ENCODE peak calls at places on chromosomes 7 and 10, in seven cellular contexts. O is CD4-positive, alpha-beta T cell; M is AG09309; J is astrocyte; F is mammary epithelial cell; Q is astrocyte of the cerebellum; U is fibroblast of lung. S is an unnamed sample.

GRCh38 chr7:40829201-40829600 is 694.4 kb downstream of the SUGCT start:
- DNase-seq in J (no peak), F (no peak), U (no peak), O (no peak), M (no peak), Q (no peak), S (no peak)

GRCh38 chr7:22640269-22640668 is 86.7 kb upstream of the IL6 start:
- DNase-seq in Q (no peak), F (no peak), U (no peak), O (no peak), J (no peak), M (no peak), S (no peak)

GRCh38 chr10:17215782-17216122 is 12.3 kb upstream of the VIM start:
- DNase-seq in F (no peak), M (no peak), J (no peak), U (no peak), O (no peak), Q (no peak), S (no peak)

GRCh38 chr7:121372376-121373024 is 23.6 kb downstream of the FAM3C start:
- DNase-seq in U (peak), O (no peak), J (peak), M (no peak), F (no peak), Q (peak), S (no peak)

GRCh38 chr10:92573798-92574544 is at the start of gene IDE:
- DNase-seq in Q (peak), M (no peak), O (peak), J (peak), F (peak), U (peak), S (peak)

GRCh38 chr7:56121440-56121839 is 5.2 kb upstream of the NUPR2 start:
- DNase-seq in O (no peak), M (no peak), J (no peak), Q (no peak), U (no peak), F (no peak), S (no peak)

GRCh38 chr7:44980393-44981034 is 1.7 kb upstream of the MYO1G start:
- DNase-seq in U (peak), Q (no peak), F (no peak), O (no peak), M (peak), J (peak), S (no peak)

GRCh38 chr10:130013938-130014733 is 50.1 kb upstream of the EBF3 start:
- DNase-seq in J (no peak), O (no peak), U (no peak), M (no peak), F (no peak), Q (no peak), S (no peak)

GRCh38 chr10:1150638-1150955 is 94.4 kb downstream of the WDR37 start:
- DNase-seq in U (no peak), J (no peak), O (no peak), M (no peak), F (no peak), Q (no peak), S (no peak)

GRCh38 chr7:17608114-17608833 is 309.8 kb downstream of the AHR start:
- DNase-seq in O (no peak), M (no peak), F (peak), U (peak), Q (no peak), J (peak), S (no peak)

DNA sequence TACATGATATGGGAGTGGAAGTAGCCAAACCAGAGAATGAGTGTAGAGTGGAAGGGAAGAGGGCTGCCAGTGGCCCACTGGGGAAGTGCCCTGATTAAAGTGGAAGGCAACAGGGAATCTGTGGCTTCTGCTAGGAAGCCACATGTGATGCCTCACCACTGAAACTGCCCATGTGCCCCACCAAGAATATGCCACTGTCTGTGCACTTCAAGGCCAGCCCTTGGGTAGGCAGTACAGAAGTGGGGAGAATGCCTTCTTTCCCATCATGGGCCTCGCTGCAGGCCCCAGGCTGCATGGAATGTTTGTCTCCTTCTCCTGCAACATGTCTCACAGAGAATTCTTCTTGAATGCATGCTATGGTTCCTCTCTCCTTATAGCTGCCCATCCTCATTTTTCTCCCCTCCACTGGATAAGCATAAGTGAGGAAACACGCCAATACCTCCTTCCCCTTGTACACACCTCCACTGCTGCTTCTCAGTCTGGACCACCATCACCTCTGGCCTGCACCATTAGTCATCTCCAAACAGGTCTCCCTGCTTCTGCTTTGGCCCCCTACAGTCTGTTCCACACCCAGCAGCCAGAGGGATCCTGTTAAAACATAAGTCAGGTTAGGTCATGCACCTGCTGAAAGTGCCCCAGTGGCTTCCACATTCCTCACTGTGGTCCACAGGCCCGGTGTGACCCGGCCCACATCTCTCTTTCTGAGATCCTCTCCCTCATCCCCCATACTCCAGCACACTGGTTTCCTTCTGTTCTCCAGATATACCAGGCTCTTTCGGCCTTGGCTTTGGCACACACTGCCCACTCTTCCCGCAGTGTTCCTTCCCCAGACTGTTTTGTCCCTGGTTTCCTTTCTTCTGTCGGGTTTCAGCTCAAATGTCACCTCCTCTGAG is 37.1 kb downstream of the SNX10 start:
- DNase-seq in U (no peak), O (no peak), J (no peak), Q (no peak), F (no peak), M (no peak), S (no peak)
- TF ChIP-seq CTCF in U (no peak), O (no peak), J (no peak), Q (no peak), F (no peak), M (no peak), S (no peak)

DNA sequence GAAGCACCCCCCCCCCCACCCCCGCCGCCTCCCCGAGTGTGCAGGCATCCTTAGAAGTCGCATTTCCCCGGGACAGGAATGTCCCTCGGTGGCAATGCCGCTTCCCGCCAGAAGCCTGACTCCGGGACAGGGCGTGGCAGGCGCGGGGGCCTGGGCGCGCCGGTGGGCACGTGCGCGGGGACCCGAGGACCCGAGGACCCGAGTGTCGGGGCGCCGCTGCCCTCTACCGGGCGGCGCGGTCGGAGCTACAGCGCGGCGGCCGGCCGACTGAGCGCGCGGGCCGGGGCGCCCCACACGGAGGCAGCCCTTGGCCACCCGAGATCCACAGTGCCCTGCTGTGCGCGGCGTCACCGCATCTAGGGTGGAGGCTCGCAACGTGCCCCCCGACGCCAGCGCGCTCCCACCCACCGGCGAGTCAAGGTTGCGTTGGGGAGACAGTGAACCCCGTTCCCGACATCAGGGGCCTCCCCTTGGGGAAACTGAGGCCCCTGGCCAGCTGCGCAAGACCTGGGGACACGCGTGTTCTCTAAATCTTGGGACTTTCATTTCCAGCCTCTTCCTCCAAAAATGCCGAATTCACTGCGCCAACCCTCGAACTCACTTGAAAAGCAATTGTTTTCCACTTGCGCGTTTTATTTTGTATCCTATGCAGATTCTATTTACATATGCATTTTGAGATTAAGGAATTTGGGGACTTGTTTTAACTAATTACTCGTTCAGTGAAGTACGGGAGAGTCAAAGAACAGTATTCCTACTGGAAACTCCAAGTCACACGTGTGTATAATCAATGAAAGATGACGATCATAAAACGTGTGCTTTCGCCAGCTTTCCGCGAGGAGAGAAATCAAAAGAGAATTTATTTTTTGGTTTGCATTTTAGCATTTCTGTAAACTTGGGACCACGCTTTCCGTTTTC is 3.1 kb upstream of the CUX1 start:
- DNase-seq in Q (no peak), F (peak), M (no peak), O (no peak), J (no peak), U (peak), S (no peak)
- TF ChIP-seq CTCF in Q (peak), F (peak), M (peak), O (peak), J (no peak), U (peak), S (peak)

DNA sequence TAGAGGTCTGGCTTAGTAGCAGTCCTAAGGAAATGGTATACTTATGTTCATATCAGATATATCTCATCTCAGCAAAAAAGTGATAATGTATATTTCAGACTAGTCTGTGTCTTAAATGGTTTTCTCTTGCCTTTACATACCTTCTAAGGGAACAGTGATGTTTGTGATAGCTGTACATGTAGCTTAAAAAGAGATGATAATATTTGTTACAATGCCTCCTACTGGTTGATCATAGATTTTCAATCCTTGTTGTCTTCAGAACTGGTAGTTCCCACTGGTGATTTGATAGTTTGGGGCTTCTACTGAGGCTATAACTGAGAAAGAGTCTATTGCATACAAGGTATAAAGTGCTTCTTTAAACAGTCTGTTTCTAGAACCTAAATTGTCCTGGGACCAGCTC is 90.1 kb downstream of the BTRC start:
- DNase-seq in O (no peak), F (no peak), U (no peak), J (no peak), Q (no peak), M (no peak), S (no peak)
- TF ChIP-seq CTCF in O (peak), F (peak), U (peak), J (peak), Q (peak), M (peak), S (peak)

DNA sequence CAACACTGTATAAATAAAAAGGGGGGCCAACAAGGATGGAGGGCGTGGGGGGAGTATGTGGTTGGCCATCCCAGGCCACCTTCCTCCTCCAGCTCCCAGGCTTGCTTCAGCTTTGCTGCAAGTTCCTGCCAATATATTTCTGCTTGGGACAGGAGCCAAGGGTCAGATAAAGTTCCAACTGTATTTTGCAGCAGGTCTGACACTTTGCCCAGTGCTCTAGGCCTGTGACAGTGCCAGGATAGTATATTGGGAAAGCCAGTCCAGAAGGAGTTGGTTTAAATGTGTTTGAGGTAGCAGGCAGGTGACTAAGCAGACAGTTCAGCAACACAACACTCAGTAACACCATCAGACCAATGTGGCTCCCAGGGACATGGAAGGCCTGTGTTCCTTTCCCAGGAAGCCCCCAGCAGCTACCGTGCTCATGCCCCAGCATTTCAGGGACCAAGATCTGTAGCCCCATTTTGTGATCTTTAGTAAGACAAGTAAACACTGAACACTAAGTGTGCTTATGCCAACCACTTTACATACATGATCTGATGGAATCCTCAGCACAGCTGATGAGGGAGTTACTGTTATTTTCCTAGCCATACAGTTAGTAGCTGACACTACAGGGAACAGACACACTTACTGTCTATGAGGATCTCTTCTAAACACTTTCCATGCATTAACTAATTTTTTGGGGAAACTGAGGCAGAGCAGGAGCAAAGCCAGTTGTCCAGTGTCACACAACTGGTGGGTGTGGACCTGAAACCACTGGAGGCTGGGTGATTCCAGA is 38.9 kb downstream of the DNAJB12 start:
- DNase-seq in J (peak), U (peak), O (no peak), F (peak), M (peak), Q (peak), S (no peak)
- TF ChIP-seq CTCF in J (no peak), U (no peak), O (no peak), F (no peak), M (no peak), Q (no peak), S (no peak)

DNA sequence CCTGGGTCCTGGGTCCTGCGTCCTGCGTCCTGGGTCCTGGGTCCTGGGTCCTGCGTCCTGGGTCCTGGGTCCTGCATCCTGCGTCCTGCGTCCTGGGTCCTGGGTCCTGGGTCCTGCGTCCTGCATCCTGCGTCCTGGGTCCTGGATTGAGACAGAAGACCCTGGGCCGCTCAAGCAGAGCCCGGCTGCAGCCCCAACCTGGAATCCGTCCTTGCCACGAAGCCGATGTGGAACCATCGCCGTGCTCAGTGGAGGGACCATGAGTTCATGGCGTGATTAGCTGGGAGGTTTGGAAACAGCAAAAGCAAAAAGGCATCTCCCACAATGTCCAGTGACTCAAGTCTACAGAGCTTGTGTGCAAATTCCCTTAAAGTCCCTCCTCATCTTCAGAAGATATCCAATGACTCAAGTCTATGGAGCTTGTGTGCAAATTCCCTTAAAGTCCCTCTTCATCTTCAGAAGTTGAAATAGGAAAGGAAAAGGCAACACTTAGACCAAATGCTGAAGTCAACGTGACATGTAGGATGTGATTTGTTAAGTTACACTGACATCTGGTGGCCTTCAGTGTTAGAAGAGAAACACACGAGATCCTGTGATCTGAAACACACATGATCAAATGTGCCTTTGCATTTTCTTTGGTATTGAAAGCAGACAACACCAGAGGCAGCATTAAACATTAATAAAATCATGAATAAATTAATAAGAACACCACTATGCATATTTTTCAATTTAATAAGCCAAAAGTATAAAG is 179.9 kb downstream of the PTPRN2 start:
- DNase-seq in M (no peak), O (no peak), U (peak), J (peak), Q (peak), F (peak), S (peak)
- TF ChIP-seq CTCF in M (no peak), O (no peak), U (no peak), J (peak), Q (peak), F (peak), S (peak)

S was measured in D721Med.